ENCODE peak calls at places on chromosomes 4 and X, in five cellular contexts. F, D, K, S and Q are unnamed samples.

GRCh38 chr4:25775166-25775565 is 87.6 kb downstream of the SEL1L3 start:
- DNase-seq in F (no peak), K (no peak), D (no peak), S (no peak), Q (no peak)

GRCh38 chrX:27463187-27463586 is at the start of gene PPP4R3C:
- DNase-seq in F (no peak), S (no peak), K (no peak), D (no peak), Q (no peak)

GRCh38 chr4:3342182-3342854 is 49.5 kb downstream of the RGS12 start:
- DNase-seq in F (no peak), S (no peak), D (peak; percentile 39), K (peak; percentile 62), Q (no peak)

GRCh38 chrX:134821370-134821769 is 163.1 kb upstream of the PLAC1 start:
- DNase-seq in F (no peak), K (peak; percentile 9), S (no peak), D (no peak), Q (no peak)

GRCh38 chr4:182492456-182492855 is 249.3 kb downstream of the TENM3 start:
- DNase-seq in D (no peak), S (no peak), F (no peak), K (peak; percentile 71), Q (no peak)

GRCh38 chr4:109764376-109764775 is 34.5 kb upstream of the PLA2G12A start:
- DNase-seq in K (no peak), D (no peak), S (no peak), F (no peak), Q (no peak)

GRCh38 chr4:64497526-64497925 is 88.3 kb upstream of the TECRL start:
- DNase-seq in F (no peak), D (no peak), K (no peak), S (no peak), Q (no peak)

GRCh38 chr4:57905965-57906364 is 795.8 kb upstream of the IGFBP7 start:
- DNase-seq in S (no peak), F (no peak), K (no peak), D (no peak), Q (no peak)

GRCh38 chrX:131841496-131842410 is 181.3 kb upstream of the STK26 start:
- DNase-seq in S (no peak), D (peak; percentile 55), F (no peak), K (peak; percentile 77), Q (peak; percentile 82)

GRCh38 chrX:17028381-17028780 is 81.9 kb downstream of the REPS2 start:
- DNase-seq in K (no peak), D (no peak), S (no peak), F (no peak), Q (no peak)

GRCh38 chr4:181301735-181302380 is 941.3 kb upstream of the TENM3 start:
- DNase-seq in F (no peak), S (no peak), D (no peak), K (peak; percentile 20), Q (peak; percentile 74)

GRCh38 chrX:72584165-72584564 is 11.5 kb upstream of the HDAC8 start:
- DNase-seq in F (no peak), K (no peak), S (no peak), D (no peak), Q (no peak)

GRCh38 chr4:25215506-25215905 is 18.3 kb upstream of the PI4K2B start:
- DNase-seq in S (no peak), K (no peak), D (no peak), F (no peak), Q (no peak)

GRCh38 chrX:107654778-107655761 is 26.8 kb downstream of the PRPS1 start:
- DNase-seq in S (peak; percentile 77), D (peak; percentile 67), F (peak; percentile 89), K (peak; percentile 76), Q (peak; percentile 86)

GRCh38 chrX:24395775-24396174 is 35.3 kb downstream of the SUPT20HL1 start:
- DNase-seq in K (peak; percentile 88), F (no peak), D (peak; percentile 52), S (no peak), Q (peak; percentile 80)

GRCh38 chrX:71992711-71993110 is 82.1 kb downstream of the NHSL2 start:
- DNase-seq in D (peak; percentile 56), K (no peak), F (no peak), S (no peak), Q (no peak)

GRCh38 chrX:38236901-38237615 is 16.4 kb upstream of the SRPX start:
- DNase-seq in F (no peak), D (no peak), K (no peak), S (no peak), Q (no peak)

GRCh38 chr4:55255171-55255570 is 90.9 kb upstream of the SRD5A3 start:
- DNase-seq in D (no peak), F (no peak), K (peak; percentile 43), S (no peak), Q (no peak)

GRCh38 chrX:72142094-72142843 is 10.6 kb upstream of the RTL5 start:
- DNase-seq in D (no peak), K (no peak), F (no peak), S (no peak), Q (peak; percentile 71)

GRCh38 chr4:184424993-184425758 is 49.2 kb downstream of the IRF2 start:
- DNase-seq in S (no peak), D (no peak), F (no peak), K (no peak), Q (no peak)

GRCh38 chrX:9790866-9791265 is 4.6 kb downstream of the SHROOM2 start:
- DNase-seq in K (no peak), D (no peak), S (no peak), F (peak; percentile 11), Q (no peak)

GRCh38 chr4:56575820-56576429 is 70.3 kb downstream of the ARL9 start:
- DNase-seq in F (no peak), D (peak; percentile 10), S (no peak), K (peak; percentile 76), Q (peak; percentile 50)

GRCh38 chr4:25234390-25235367 is 846 bp downstream of the PI4K2B start:
- DNase-seq in F (peak; percentile 93), S (peak; percentile 68), D (peak; percentile 75), K (peak; percentile 92), Q (peak; percentile 89)

GRCh38 chrX:9997524-9997923 is 30.4 kb downstream of the CLDN34 start:
- DNase-seq in S (no peak), F (no peak), D (no peak), K (no peak), Q (no peak)

GRCh38 chr4:48752726-48753125 is 27.4 kb downstream of the FRYL start:
- DNase-seq in S (no peak), D (no peak), K (no peak), F (no peak), Q (no peak)

GRCh38 chrX:20221902-20222301 is 44.8 kb downstream of the RPS6KA3 start:
- DNase-seq in F (no peak), S (no peak), D (no peak), K (peak; percentile 42), Q (no peak)

GRCh38 chr4:139076016-139076744 is 60.6 kb downstream of the NOCT start:
- DNase-seq in S (no peak), D (no peak), F (no peak), K (no peak), Q (no peak)

GRCh38 chr4:139082750-139083532 is 67.4 kb downstream of the NOCT start:
- DNase-seq in D (peak; percentile 97), S (peak; percentile 97), K (peak; percentile 99), F (peak; percentile 98), Q (peak; percentile 99)

GRCh38 chr4:139078926-139079325 is 63.3 kb downstream of the NOCT start:
- DNase-seq in K (no peak), S (no peak), D (no peak), F (no peak), Q (no peak)

DNA sequence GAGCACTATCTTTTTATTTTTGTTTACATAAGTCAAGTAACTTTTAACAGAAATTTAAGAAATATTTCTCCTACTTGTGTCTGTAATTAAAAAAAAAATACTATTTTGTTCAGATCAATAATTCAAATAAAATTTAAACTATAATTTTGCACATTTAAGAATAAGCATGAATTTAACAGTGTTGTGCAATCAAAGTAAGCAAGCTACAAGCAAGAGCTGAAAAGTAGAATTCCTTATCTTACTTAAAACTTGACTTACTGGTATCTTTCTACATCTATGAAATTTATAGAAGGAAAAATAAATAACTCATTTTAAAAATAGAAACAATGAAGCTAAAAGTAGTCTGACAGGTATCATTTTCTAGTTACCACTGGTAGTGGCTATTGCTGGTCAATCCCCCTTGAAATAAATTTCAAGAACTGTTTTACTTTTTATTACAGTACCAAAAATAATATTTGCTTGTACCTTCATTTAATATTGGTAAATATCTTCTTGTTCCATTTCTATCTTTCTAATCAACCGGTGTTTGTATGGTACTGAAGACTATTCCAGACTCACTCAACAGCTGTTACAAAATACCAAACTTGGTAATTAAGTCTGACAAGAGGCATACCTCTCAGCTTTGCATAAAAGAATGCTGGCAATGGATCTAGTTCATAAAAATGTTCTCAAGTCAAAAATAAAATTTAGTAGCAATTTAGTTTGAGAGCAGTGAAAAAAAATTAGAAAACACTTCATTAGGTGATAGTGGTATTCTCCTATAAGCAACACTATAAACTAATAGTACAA is 62.2 kb downstream of the NOCT start:
- DNase-seq in S (no peak), D (no peak), F (no peak), K (peak; percentile 67), Q (no peak)
- H3K4me1 ChIP-seq in S (no peaks in the 10 kb centered on the region), D (peaks cover 72% of the 10 kb centered on the region), F (peaks cover 92% of the 10 kb centered on the region), K (peaks cover 42% of the 10 kb centered on the region), Q (peaks cover 60% of the 10 kb centered on the region)

DNA sequence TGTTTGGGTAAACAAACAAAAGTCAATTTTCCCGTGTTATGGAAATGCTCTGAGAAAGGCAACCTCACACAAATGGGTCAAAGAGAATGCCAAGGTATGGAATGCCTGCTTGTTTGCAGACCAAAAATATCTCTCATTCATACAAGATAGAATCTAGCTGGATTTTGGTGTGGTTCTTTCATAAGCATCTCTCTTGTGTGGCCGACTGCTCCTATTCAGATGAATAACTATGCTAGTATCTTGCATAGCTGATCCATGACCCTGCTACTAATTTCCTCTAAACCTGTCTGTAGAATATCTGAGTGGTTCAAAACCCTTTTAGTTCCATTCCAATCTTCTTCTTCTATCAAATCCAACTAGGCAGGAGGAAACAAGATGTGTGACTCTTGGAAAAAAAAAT is 28.2 kb upstream of the SORBS2 start:
- DNase-seq in D (no peak), S (no peak), K (peak; percentile 53), F (no peak), Q (no peak)
- H3K4me1 ChIP-seq in D (no peaks in the 10 kb centered on the region), S (peaks cover 2% of the 10 kb centered on the region), K (peaks cover 47% of the 10 kb centered on the region), F (no peaks in the 10 kb centered on the region), Q (no peaks in the 10 kb centered on the region)

DNA sequence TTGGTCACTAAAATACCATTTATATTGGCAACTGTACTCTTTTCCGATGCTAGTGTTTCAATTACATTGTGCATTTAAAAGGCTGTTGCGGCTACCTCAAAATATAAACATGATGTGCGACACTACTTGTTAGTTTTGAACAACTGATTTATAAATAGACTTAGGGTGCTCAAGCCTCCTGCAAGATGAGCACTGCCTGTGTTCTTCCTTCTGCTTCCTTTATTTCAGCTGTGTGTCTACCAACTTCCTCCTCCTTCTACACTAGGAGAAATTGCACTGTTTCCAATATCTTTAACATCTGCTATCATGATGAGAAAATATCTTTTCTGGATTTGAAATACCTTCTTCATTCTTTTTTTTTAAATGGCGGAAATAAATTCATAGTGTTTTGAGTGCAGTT is 24.0 kb downstream of the TET2 start:
- DNase-seq in D (no peak), K (no peak), F (no peak), S (no peak), Q (no peak)
- H3K4me1 ChIP-seq in D (no peaks in the 10 kb centered on the region), K (no peaks in the 10 kb centered on the region), F (peaks cover 16% of the 10 kb centered on the region), S (peaks cover 2% of the 10 kb centered on the region), Q (peaks cover 3% of the 10 kb centered on the region)

DNA sequence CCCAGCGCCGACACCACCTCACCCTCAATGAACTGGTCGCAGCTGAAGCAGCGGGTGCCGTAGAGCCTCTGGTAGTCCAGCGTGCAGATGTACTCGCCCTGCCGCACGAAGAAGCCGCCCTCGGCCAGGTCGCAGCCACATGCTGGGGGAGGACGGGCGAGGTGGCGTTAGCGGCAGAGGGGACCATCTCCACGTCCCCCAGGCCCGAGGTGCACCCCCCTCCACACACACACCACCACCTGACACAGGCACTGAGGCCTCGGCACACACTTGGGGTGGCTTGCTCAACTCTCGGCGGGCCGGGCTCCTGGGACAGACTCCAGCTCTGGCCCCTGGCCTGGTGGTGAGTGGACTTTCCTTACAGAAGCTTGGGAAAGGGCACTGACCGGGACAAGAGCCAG is 61.5 kb downstream of the ABLIM2 start:
- DNase-seq in K (no peak), S (no peak), D (no peak), F (no peak), Q (no peak)
- H3K4me1 ChIP-seq in K (peaks cover 41% of the 10 kb centered on the region), S (no peaks in the 10 kb centered on the region), D (no peaks in the 10 kb centered on the region), F (peaks cover 56% of the 10 kb centered on the region), Q (no peaks in the 10 kb centered on the region)